ENCODE peak calls at places on chromosome 5, in five cellular contexts. S is GM19239; X is activated CD8-positive, alpha-beta memory T cell treated with anti-CD3 and anti-CD28 coated beads, Interleukin-2, amount 50 U/mL, for 48 hours; V is epithelial cell of esophagus; R is NCI-H1417. Y is an unnamed sample.

GRCh38 chr5:125551246-125551645 is 804.8 kb upstream of the ZNF608 start:
- DNase-seq in S (no peak), V (no peak), R (no peak), X (no peak), Y (peak; percentile 83)

GRCh38 chr5:143102414-143102813 is 301.1 kb downstream of the NR3C1 start:
- DNase-seq in V (no peak), S (no peak), R (no peak), X (no peak), Y (no peak)

GRCh38 chr5:60586307-60586901 is 113.6 kb downstream of the DEPDC1B start:
- DNase-seq in S (no peak), V (peak; percentile 44), X (no peak), R (no peak), Y (peak; percentile 32)

GRCh38 chr5:53288511-53288910 is 179.0 kb upstream of the MOCS2 start:
- DNase-seq in R (no peak), X (no peak), V (peak; percentile 91), S (no peak), Y (no peak)

GRCh38 chr5:33595303-33595702 is 154.5 kb downstream of the TARS1 start:
- DNase-seq in R (no peak), X (no peak), S (no peak), V (no peak), Y (no peak)

GRCh38 chr5:147051193-147051592 is 172.6 kb upstream of the PPP2R2B start:
- DNase-seq in R (no peak), S (no peak), X (no peak), V (peak; percentile 7), Y (peak; percentile 42)

GRCh38 chr5:109769597-109770291 is 80.0 kb downstream of the MAN2A1 start:
- DNase-seq in S (no peak), R (no peak), V (peak; percentile 40), X (no peak), Y (peak; percentile 1)

GRCh38 chr5:176180339-176180738 is 57.9 kb upstream of the SIMC1 start:
- DNase-seq in V (no peak), X (no peak), R (no peak), S (no peak), Y (peak; percentile 40)

GRCh38 chr5:132853790-132854189 is 12.5 kb downstream of the GDF9 start:
- DNase-seq in V (no peak), R (no peak), S (no peak), X (no peak), Y (no peak)

GRCh38 chr5:33049298-33049697 is 338.2 kb downstream of the NPR3 start:
- DNase-seq in X (no peak), R (no peak), V (peak; percentile 61), S (no peak), Y (peak; percentile 80)

GRCh38 chr5:122180863-122181519 is 51.6 kb downstream of the ZNF474 start:
- DNase-seq in V (peak; percentile 92), R (no peak), S (no peak), X (no peak), Y (peak; percentile 90)

GRCh38 chr5:74326571-74327338 is 313.8 kb downstream of the ENC1 start:
- DNase-seq in V (peak; percentile 93), S (peak; percentile 23), R (no peak), X (peak; percentile 71), Y (peak; percentile 99)

GRCh38 chr5:152271420-152271819 is 133.7 kb downstream of the NMUR2 start:
- DNase-seq in S (no peak), R (peak; percentile 8), X (no peak), V (peak; percentile 38), Y (peak; percentile 9)

GRCh38 chr5:107968998-107969397 is 298.3 kb upstream of the EFNA5 start:
- DNase-seq in X (no peak), R (no peak), V (peak; percentile 30), S (no peak), Y (peak; percentile 60)

GRCh38 chr5:56837386-56837785 is 22.0 kb downstream of the MAP3K1 start:
- DNase-seq in R (no peak), V (no peak), S (no peak), X (no peak), Y (no peak)

GRCh38 chr5:3175416-3175815 is 420.2 kb upstream of the IRX1 start:
- DNase-seq in S (no peak), V (no peak), X (no peak), R (no peak), Y (no peak)

GRCh38 chr5:137888875-137889759 is at the start of gene PKD2L2:
- DNase-seq in R (no peak), S (peak; percentile 53), V (peak; percentile 91), X (peak; percentile 92), Y (peak; percentile 89)

GRCh38 chr5:139949710-139950109 is 93.4 kb downstream of the NRG2 start:
- DNase-seq in V (no peak), X (no peak), R (no peak), S (no peak), Y (no peak)

GRCh38 chr5:43428034-43428712 is 16.0 kb upstream of the CCL28 start:
- DNase-seq in V (peak; percentile 95), R (no peak), X (no peak), S (no peak), Y (peak; percentile 77)

GRCh38 chr5:170429014-170429413 is 39.8 kb upstream of the KCNMB1 start:
- DNase-seq in R (no peak), S (no peak), X (no peak), V (peak; percentile 10), Y (peak; percentile 30)

GRCh38 chr5:83322273-83322924 is 149.1 kb upstream of the VCAN start:
- DNase-seq in S (no peak), X (no peak), R (no peak), V (no peak), Y (peak; percentile 78)

GRCh38 chr5:87268126-87268969 is 665 bp downstream of the RASA1 start:
- DNase-seq in X (peak; percentile 88), R (peak; percentile 85), S (peak; percentile 41), V (peak; percentile 69), Y (peak; percentile 63)

GRCh38 chr5:135246923-135247795 is 151.9 kb downstream of the MACROH2A1 start:
- DNase-seq in R (peak; percentile 12), X (peak; percentile 55), V (peak; percentile 94), S (no peak), Y (peak; percentile 98)

GRCh38 chr5:119070578-119070827 is 384 bp upstream of the DMXL1 start:
- DNase-seq in X (peak; percentile 84), R (peak; percentile 94), V (no peak), S (no peak), Y (no peak)

GRCh38 chr5:168822745-168823281 is 243.6 kb upstream of the PANK3 start:
- DNase-seq in V (peak; percentile 61), S (no peak), R (no peak), X (no peak), Y (peak; percentile 22)

GRCh38 chr5:157267766-157268480 is 2.0 kb downstream of the CYFIP2 start:
- DNase-seq in S (no peak), V (peak; percentile 84), R (no peak), X (no peak), Y (no peak)

GRCh38 chr5:82153082-82153481 is 125.1 kb downstream of the RPS23 start:
- DNase-seq in S (no peak), R (no peak), V (no peak), X (no peak), Y (no peak)

GRCh38 chr5:124735169-124735858 is 11.1 kb downstream of the ZNF608 start:
- DNase-seq in S (no peak), R (no peak), X (no peak), V (no peak), Y (peak; percentile 77)

GRCh38 chr5:154477382-154478223 is 424 bp downstream of the HAND1 start:
- DNase-seq in S (no peak), X (peak; percentile 61), V (peak; percentile 20), R (no peak), Y (peak; percentile 32)

GRCh38 chr5:100890514-100891008 is 12.5 kb downstream of the ST8SIA4 start:
- DNase-seq in V (peak; percentile 36), X (no peak), R (no peak), S (no peak), Y (no peak)

Y was measured in M059J.